ENCODE peak calls at places on chromosomes 12 and 14, in six cellular contexts. P, M, I, K, T and D are unnamed samples.

GRCh38 chr12:59151243-59151642 is 230.9 kb upstream of the LRIG3 start:
- DNase-seq in P (peak), M (no peak), I (no peak), K (peak), T (no peak), D (no peak)

GRCh38 chr12:47370421-47370820 is 290.7 kb upstream of the AMIGO2 start:
- DNase-seq in P (no peak), M (no peak), I (no peak), K (no peak), T (no peak), D (no peak)

GRCh38 chr12:74415633-74416032 is 122.0 kb upstream of the ATXN7L3B start:
- DNase-seq in P (peak), M (peak), I (peak), K (peak), T (no peak), D (no peak)

GRCh38 chr12:71162832-71163711 is 5.3 kb upstream of the TSPAN8 start:
- DNase-seq in P (no peak), M (no peak), I (no peak), K (no peak), T (no peak), D (no peak)

GRCh38 chr12:14854586-14855163 is 11.3 kb upstream of the ART4 start:
- DNase-seq in P (no peak), M (no peak), I (no peak), K (peak), T (no peak), D (no peak)

GRCh38 chr14:80323266-80323665 is 112.0 kb upstream of the DIO2 start:
- DNase-seq in P (no peak), M (no peak), I (no peak), K (no peak), T (no peak), D (no peak)

GRCh38 chr12:101750152-101750551 is 10.9 kb upstream of the SYCP3 start:
- DNase-seq in P (no peak), M (no peak), I (no peak), K (no peak), T (no peak), D (no peak)

GRCh38 chr12:130698106-130698505 is 18.0 kb downstream of the RIMBP2 start:
- DNase-seq in P (peak), M (no peak), I (no peak), K (no peak), T (no peak), D (no peak)

GRCh38 chr14:39351708-39352107 is 80.5 kb downstream of the FBXO33 start:
- DNase-seq in P (no peak), M (no peak), I (no peak), K (no peak), T (no peak), D (no peak)

GRCh38 chr12:22529281-22530060 is 14.9 kb downstream of the C2CD5 start:
- DNase-seq in P (peak), M (no peak), I (peak), K (no peak), T (no peak), D (no peak)

GRCh38 chr14:49508124-49508523 is 78.1 kb downstream of the RPS29 start:
- DNase-seq in P (no peak), M (no peak), I (no peak), K (no peak), T (no peak), D (no peak)

GRCh38 chr12:110067531-110067930 is 19.2 kb upstream of the C12orf76 start:
- DNase-seq in P (no peak), M (no peak), I (no peak), K (no peak), T (no peak), D (no peak)

GRCh38 chr12:18446245-18446644 is 184.9 kb downstream of the PIK3C2G start:
- DNase-seq in P (no peak), M (no peak), I (no peak), K (no peak), T (no peak), D (no peak)

GRCh38 chr14:24233538-24233866 is 773 bp downstream of the GMPR2 start:
- DNase-seq in P (no peak), M (no peak), I (no peak), K (no peak), T (no peak), D (no peak)

GRCh38 chr12:60209933-60210332 is 614.1 kb downstream of the SLC16A7 start:
- DNase-seq in P (no peak), M (no peak), I (no peak), K (no peak), T (no peak), D (no peak)

GRCh38 chr12:32270818-32271710 is 128.3 kb upstream of the FGD4 start:
- DNase-seq in P (no peak), M (no peak), I (no peak), K (no peak), T (no peak), D (no peak)

GRCh38 chr12:109102491-109102890 is 5.1 kb downstream of the UNG start:
- DNase-seq in P (no peak), M (no peak), I (no peak), K (no peak), T (no peak), D (no peak)

GRCh38 chr14:53044486-53044885 is 93.6 kb upstream of the FERMT2 start:
- DNase-seq in P (peak), M (no peak), I (no peak), K (peak), T (no peak), D (no peak)

GRCh38 chr12:49340095-49340870 is 3.3 kb upstream of the C1QL4 start:
- DNase-seq in P (no peak), M (no peak), I (no peak), K (no peak), T (no peak), D (no peak)

GRCh38 chr14:23364164-23364571 is 804 bp downstream of the EFS start:
- DNase-seq in P (no peak), M (no peak), I (no peak), K (peak), T (no peak), D (no peak)

GRCh38 chr12:40325349-40325960 is 100.7 kb downstream of the LRRK2 start:
- DNase-seq in P (peak), M (peak), I (peak), K (peak), T (no peak), D (no peak)

GRCh38 chr12:50053583-50053982 is 3.8 kb upstream of the ASIC1 start:
- DNase-seq in P (no peak), M (peak), I (no peak), K (no peak), T (no peak), D (no peak)

GRCh38 chr12:15688202-15688736 is 100.9 kb downstream of the EPS8 start:
- DNase-seq in P (peak), M (peak), I (no peak), K (no peak), T (no peak), D (peak)

GRCh38 chr12:68038650-68039049 is 49.4 kb downstream of the IFNG-AS1 start:
- DNase-seq in P (no peak), M (no peak), I (no peak), K (no peak), T (no peak), D (no peak)

GRCh38 chr14:38404100-38404541 is 148.2 kb upstream of the CLEC14A start:
- DNase-seq in P (peak), M (no peak), I (no peak), K (peak), T (no peak), D (no peak)

GRCh38 chr12:79689477-79690155 is 1.1 kb downstream of the PAWR start:
- DNase-seq in P (peak), M (peak), I (peak), K (peak), T (peak), D (peak)

GRCh38 chr12:129903956-129904769 is at the start of gene TMEM132D:
- DNase-seq in P (no peak), M (no peak), I (peak), K (no peak), T (no peak), D (no peak)

GRCh38 chr14:95257521-95257920 is 62.2 kb downstream of the CLMN start:
- DNase-seq in P (no peak), M (no peak), I (no peak), K (no peak), T (peak), D (no peak)

GRCh38 chr12:9363145-9363544 is 154.9 kb upstream of the PZP start:
- DNase-seq in P (no peak), M (no peak), I (no peak), K (no peak), T (no peak), D (no peak)

GRCh38 chr14:22900088-22900799 is 17.2 kb downstream of the REM2 start:
- DNase-seq in P (peak), M (peak), I (peak), K (peak), T (no peak), D (no peak)

GRCh38 chr12:32139064-32139421 is 32.4 kb downstream of the BICD1 start:
- DNase-seq in P (no peak), M (peak), I (no peak), K (no peak), T (no peak), D (no peak)

GRCh38 chr14:91394105-91395081 is 23.2 kb downstream of the CCDC88C start:
- DNase-seq in P (no peak), M (no peak), I (no peak), K (no peak), T (no peak), D (no peak)

GRCh38 chr14:64800000-64800399 is 79.7 kb downstream of the SPTB start:
- DNase-seq in P (peak), M (no peak), I (peak), K (peak), T (no peak), D (no peak)